ENCODE peak calls at places on chromosomes 7 and 10, in five cellular contexts. V, W, I, L and R are unnamed samples. For H3K27me3, the result is how much of the 10 kb centered on the place peaks cover.

GRCh38 chr10:132616170-132616994 is 78.8 kb downstream of the INPP5A start:
- DNase-seq in V (no peak), W (no peak), I (no peak), L (peak), R (no peak)

GRCh38 chr7:83457022-83457892 is 191.7 kb downstream of the SEMA3E start:
- DNase-seq in V (no peak), W (no peak), I (no peak), L (no peak), R (no peak)

GRCh38 chr7:33243319-33243881 is 114.0 kb downstream of the BBS9 start:
- DNase-seq in V (no peak), W (peak), I (peak), L (no peak), R (no peak)

GRCh38 chr7:99261646-99262045 is 11.0 kb upstream of the MYH16 start:
- DNase-seq in V (no peak), W (no peak), I (no peak), L (no peak), R (no peak)

GRCh38 chr7:5701085-5701914 is 80.2 kb downstream of the RNF216 start:
- DNase-seq in V (peak), W (no peak), I (no peak), L (no peak), R (no peak)

GRCh38 chr7:12571691-12572090 is 1.2 kb downstream of the SCIN start:
- DNase-seq in V (no peak), W (no peak), I (no peak), L (no peak), R (no peak)

GRCh38 chr10:34780818-34781380 is 34.2 kb downstream of the PARD3 start:
- DNase-seq in V (peak), W (no peak), I (no peak), L (no peak), R (peak)

GRCh38 chr7:142602756-142603155 is 146.5 kb upstream of the PRSS1 start:
- DNase-seq in V (no peak), W (no peak), I (no peak), L (no peak), R (no peak)

GRCh38 chr10:12636585-12636984 is 287.2 kb downstream of the CAMK1D start:
- DNase-seq in V (no peak), W (no peak), I (no peak), L (no peak), R (no peak)

GRCh38 chr7:157585113-157585861 is 248.5 kb downstream of the DNAJB6 start:
- DNase-seq in V (no peak), W (no peak), I (no peak), L (peak), R (no peak)

GRCh38 chr10:132103116-132103910 is 37.6 kb downstream of the JAKMIP3 start:
- DNase-seq in V (no peak), W (no peak), I (no peak), L (no peak), R (no peak)

GRCh38 chr7:117098457-117098856 is 145.2 kb downstream of the ST7 start:
- DNase-seq in V (no peak), W (no peak), I (no peak), L (no peak), R (no peak)

GRCh38 chr7:155322530-155322929 is 24.9 kb downstream of the INSIG1 start:
- DNase-seq in V (no peak), W (no peak), I (no peak), L (no peak), R (no peak)

GRCh38 chr10:103350175-103350521 is 792 bp downstream of the PCGF6 start:
- DNase-seq in V (no peak), W (no peak), I (no peak), L (no peak), R (no peak)

GRCh38 chr7:568681-569035 is 49.0 kb upstream of the PDGFA start:
- DNase-seq in V (no peak), W (no peak), I (no peak), L (no peak), R (no peak)

GRCh38 chr7:157112706-157113105 is 26.0 kb upstream of the UBE3C start:
- DNase-seq in V (no peak), W (no peak), I (no peak), L (peak), R (peak)

GRCh38 chr7:104240400-104240799 is 32.6 kb upstream of the ORC5 start:
- DNase-seq in V (no peak), W (no peak), I (no peak), L (no peak), R (no peak)

GRCh38 chr10:28370107-28370835 is 67.4 kb upstream of the MPP7 start:
- DNase-seq in V (no peak), W (no peak), I (no peak), L (no peak), R (no peak)
- H3K27me3 ChIP-seq in V (under half), W (under half), I (under half), L (under half), R (under half)

GRCh38 chr10:80408198-80409085 is at the start of gene PRXL2A:
- DNase-seq in V (no peak), W (no peak), I (peak), L (peak), R (peak)
- TF ChIP-seq POLR2A in V (peak), W (peak), I (peak), L (no peak), R (no peak)

GRCh38 chr7:24214670-24215069 is 69.3 kb upstream of the NPY start:
- DNase-seq in V (no peak), W (no peak), I (no peak), L (no peak), R (no peak)
- TF ChIP-seq POLR2AphosphoS5 in V (no peak), W (no peak), I (no peak), L (no peak), R (no peak)

GRCh38 chr10:3968727-3969126 is 183.7 kb upstream of the KLF6 start:
- DNase-seq in V (no peak), W (no peak), I (no peak), L (no peak), R (no peak)
- H3K27me3 ChIP-seq in V (under half), W (under half), I (under half), L (under half), R (under half)

GRCh38 chr7:100889761-100890639 is 485 bp upstream of the UFSP1 start:
- DNase-seq in V (peak), W (peak), I (peak), L (peak), R (peak)

GRCh38 chr7:100888529-100888987 is 957 bp downstream of the UFSP1 start:
- DNase-seq in V (no peak), W (no peak), I (no peak), L (no peak), R (no peak)

GRCh38 chr7:100890640-100891521 is 1.4 kb upstream of the UFSP1 start:
- DNase-seq in V (no peak), W (no peak), I (no peak), L (peak), R (peak)

GRCh38 chr7:100887955-100888481 is 1.5 kb downstream of the UFSP1 start:
- DNase-seq in V (no peak), W (no peak), I (no peak), L (peak), R (no peak)

GRCh38 chr7:100888988-100889760 is at the start of gene UFSP1:
- DNase-seq in V (no peak), W (peak), I (no peak), L (no peak), R (peak)
- TF ChIP-seq POLR2A in V (peak), W (peak), I (no peak), L (no peak), R (no peak)

GRCh38 chr10:4704034-4704545 is 121.9 kb upstream of the AKR1E2 start:
- DNase-seq in V (no peak), W (peak), I (no peak), L (no peak), R (no peak)
- TF ChIP-seq POLR2AphosphoS5 in V (no peak), W (peak), I (no peak), L (no peak), R (no peak)

GRCh38 chr10:109454691-109455090 is 468.6 kb downstream of the XPNPEP1 start:
- DNase-seq in V (no peak), W (no peak), I (no peak), L (no peak), R (no peak)

GRCh38 chr10:109451879-109452278 is 471.4 kb downstream of the XPNPEP1 start:
- DNase-seq in V (no peak), W (no peak), I (no peak), L (no peak), R (no peak)

DNA sequence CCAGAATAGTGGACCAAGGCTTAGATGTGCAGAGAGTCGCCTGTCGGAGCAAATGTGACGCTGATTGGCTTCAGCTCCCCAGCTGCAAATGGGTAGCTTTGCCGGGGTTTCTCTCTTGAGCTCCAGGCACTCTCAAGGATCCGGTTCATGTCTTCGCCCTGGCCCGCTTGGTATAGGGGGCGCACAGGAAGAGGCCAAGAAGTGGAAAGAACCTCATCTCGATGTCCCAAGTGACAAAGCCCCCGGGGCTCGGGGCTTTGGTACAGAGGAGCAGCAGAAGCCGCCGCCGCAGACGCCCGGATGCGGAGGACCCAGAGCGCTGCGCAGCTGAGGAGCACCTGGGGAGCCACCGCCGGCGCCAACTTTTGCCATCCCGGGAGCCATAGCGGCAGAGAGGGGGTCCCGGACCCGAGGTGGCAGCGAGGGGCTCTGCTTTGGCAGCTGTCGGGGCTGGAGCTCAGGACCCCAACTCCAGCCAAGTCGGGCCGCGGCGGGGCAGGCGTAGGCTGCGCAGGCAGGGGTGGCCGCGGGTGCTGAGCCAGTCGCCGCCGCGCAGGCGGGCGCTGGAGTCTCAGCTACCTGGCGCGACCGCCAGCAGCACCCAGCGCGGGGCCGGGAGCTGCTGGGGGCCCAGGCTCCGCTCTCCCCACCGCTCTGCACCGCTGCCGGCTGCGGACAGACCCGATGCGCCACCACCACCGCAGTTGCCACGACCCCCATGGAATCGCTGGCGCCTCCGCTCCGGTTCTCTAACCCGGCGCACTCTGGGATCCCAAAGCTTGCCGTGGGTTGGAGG is 466.5 kb downstream of the XPNPEP1 start:
- DNase-seq in V (no peak), W (no peak), I (no peak), L (peak), R (no peak)
- H3K27me3 ChIP-seq in V (under half), W (under half), I (under half), L (under half), R (under half)

GRCh38 chr10:94006591-94007550 is 13.1 kb downstream of the PLCE1 start:
- DNase-seq in V (no peak), W (no peak), I (no peak), L (no peak), R (no peak)
- TF ChIP-seq POLR2A in V (no peak), W (no peak), I (no peak), L (no peak), R (no peak)